ENCODE peak calls at places on chromosomes 1 and 21, in five cellular contexts. Q is HFF-Myc, A is AG10803, Z is AG04450, T is BE2C. J is an unnamed sample.
A peak's percentile ranks its signal among the peaks of the same experiment; 100 is the strongest.

GRCh38 chr1:186093437-186093836 is 281.6 kb downstream of the TPR start:
- DNase-seq in A (no peak), T (no peak), Q (no peak), Z (no peak), J (no peak)

GRCh38 chr21:27421654-27422053 is 454.8 kb upstream of the ADAMTS5 start:
- DNase-seq in Z (no peak), A (peak; percentile 57), Q (no peak), T (no peak), J (no peak)

GRCh38 chr1:99573431-99574217 is 72.3 kb upstream of the PALMD start:
- DNase-seq in T (no peak), Q (no peak), Z (no peak), A (no peak), J (no peak)

GRCh38 chr1:97903626-97904025 is 17.2 kb downstream of the DPYD start:
- DNase-seq in Q (no peak), T (no peak), A (no peak), Z (no peak), J (no peak)

GRCh38 chr1:157948547-157949152 is 44.8 kb upstream of the KIRREL1 start:
- DNase-seq in Z (no peak), Q (no peak), T (no peak), A (peak; percentile 25), J (peak; percentile 55)

GRCh38 chr1:50833216-50833615 is 126.9 kb downstream of the FAF1 start:
- DNase-seq in Q (no peak), A (no peak), T (no peak), Z (no peak), J (no peak)

GRCh38 chr1:198423701-198424100 is 116.8 kb downstream of the ATP6V1G3 start:
- DNase-seq in T (no peak), A (no peak), Z (no peak), Q (no peak), J (no peak)

GRCh38 chr1:152107984-152108898 is 7.0 kb downstream of the TCHH start:
- DNase-seq in Q (no peak), T (no peak), Z (no peak), A (peak; percentile 56), J (no peak)

GRCh38 chr1:3236955-3237354 is 168.0 kb downstream of the PRDM16 start:
- DNase-seq in A (no peak), Z (no peak), Q (no peak), T (no peak), J (no peak)

GRCh38 chr1:37948841-37949240 is 2.0 kb upstream of the INPP5B start:
- DNase-seq in A (no peak), T (no peak), Z (no peak), Q (no peak), J (no peak)

GRCh38 chr1:32770221-32770731 is 46.9 kb downstream of the YARS1 start:
- DNase-seq in Z (no peak), T (no peak), A (no peak), Q (no peak), J (no peak)

GRCh38 chr21:46083271-46084040 is 14.5 kb upstream of the COL6A2 start:
- DNase-seq in Z (no peak), Q (no peak), T (no peak), A (peak; percentile 91), J (no peak)

GRCh38 chr1:233368784-233369120 is 41.2 kb downstream of the MAP3K21 start:
- DNase-seq in A (no peak), Q (no peak), Z (no peak), T (no peak), J (no peak)

GRCh38 chr1:165375623-165376022 is 19.1 kb upstream of the LMX1A start:
- DNase-seq in T (no peak), Z (no peak), A (no peak), Q (no peak), J (no peak)
- H3K4me3 ChIP-seq in T (no peak overlapping the region), Z (peak overlapping the region; percentile 31), A (peak overlapping the region; percentile 55), Q (peak overlapping the region; percentile 25), J (no peak overlapping the region)

DNA sequence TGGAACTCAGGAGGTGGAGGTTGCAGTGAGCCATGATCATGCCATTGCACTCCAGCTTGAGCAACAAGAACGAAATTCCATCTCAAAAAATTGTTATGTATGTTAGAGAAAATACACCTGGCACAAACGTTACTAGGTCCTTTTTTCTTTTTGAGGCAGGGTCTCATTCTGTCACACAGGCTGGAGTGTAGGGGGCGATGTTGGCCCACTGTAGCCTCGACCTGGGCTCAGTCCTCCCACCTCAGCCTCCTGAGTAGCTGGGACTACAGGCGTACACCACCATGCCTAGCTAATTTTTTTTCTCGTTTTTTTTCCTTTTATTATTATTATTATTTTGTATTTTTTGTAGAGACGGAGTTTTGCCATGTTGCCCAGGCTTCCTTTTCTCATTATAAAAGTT is 4.4 kb downstream of the HAX1 start:
- DNase-seq in Q (no peak), Z (no peak), A (no peak), T (peak; percentile 59), J (peak; percentile 40)
- TF ChIP-seq CTCF in Q (peak; percentile 24), Z (no peak), A (peak; percentile 22), T (peak; percentile 64), J (peak; percentile 24)

GRCh38 chr21:43733060-43733459 is 14.1 kb downstream of the PDXK start:
- DNase-seq in Q (no peak), Z (no peak), T (no peak), A (no peak), J (no peak)
- H3K4me3 ChIP-seq in Q (no peak overlapping the region), Z (peak overlapping the region; percentile 10), T (no peak overlapping the region), A (no peak overlapping the region), J (no peak overlapping the region)

GRCh38 chr1:230197644-230198567 is 130.9 kb downstream of the GALNT2 start:
- DNase-seq in Q (no peak), T (no peak), Z (no peak), A (no peak), J (no peak)

GRCh38 chr1:230204852-230205251 is 137.8 kb downstream of the GALNT2 start:
- DNase-seq in A (no peak), Q (no peak), Z (no peak), T (no peak), J (no peak)

GRCh38 chr1:230199034-230199433 is 132.0 kb downstream of the GALNT2 start:
- DNase-seq in Z (no peak), A (no peak), Q (no peak), T (no peak), J (no peak)

GRCh38 chr1:230200276-230200675 is 133.2 kb downstream of the GALNT2 start:
- DNase-seq in A (no peak), Q (no peak), T (no peak), Z (no peak), J (no peak)

DNA sequence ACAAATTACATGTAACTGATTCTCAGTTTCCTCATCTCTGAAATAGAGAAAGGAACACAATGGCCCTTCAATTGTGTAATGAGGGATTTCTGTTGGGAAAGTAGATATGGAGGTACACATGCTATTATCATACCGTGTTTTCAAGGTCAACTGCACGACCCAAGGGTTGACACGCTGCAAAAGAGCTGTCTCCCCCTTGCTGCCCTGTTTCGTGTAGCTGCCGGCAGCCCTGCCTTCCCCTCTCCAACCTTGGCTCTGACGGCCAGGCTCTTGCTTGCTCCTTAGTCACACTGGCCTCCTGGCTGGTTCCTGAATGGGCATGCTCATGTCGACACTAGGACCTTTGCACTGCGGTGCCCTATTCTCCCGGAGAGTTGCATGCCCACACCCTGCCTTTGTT is 134.4 kb downstream of the GALNT2 start:
- DNase-seq in Z (no peak), Q (no peak), T (no peak), A (no peak), J (no peak)
- TF ChIP-seq CTCF in Z (no peak), Q (no peak), T (no peak), A (no peak), J (no peak)

J was measured in NB4.